ENCODE peak calls at places on chromosomes 4 and X, in ten cellular contexts. L is HL-60; S is GM13976; J is OCI-M1; A is stimulated activated CD4-positive, alpha-beta T cell treated with anti-CD3 and anti-CD28 coated beads, Interleukin-1b, Interleukin-23, amount 100 ng/mL, for 48 hours; N is NCI-H345; R is caudate nucleus; C is activated T-cell treated with anti-CD3 and anti-CD28 coated beads for 24 hours; Z is stimulated activated CD8-positive, alpha-beta memory T cell treated with anti-CD3 and anti-CD28 coated beads, Interleukin-15, amount 100 ng/mL, for 1 hour; I is AG10803. H is an unnamed sample.

GRCh38 chr4:184568770-184569169 is 80.5 kb downstream of the CASP3 start:
- DNase-seq in L (no peak), S (no peak), J (peak; percentile 63), A (no peak), N (no peak), R (no peak), C (no peak), Z (no peak), I (no peak), H (no peak)

GRCh38 chrX:106932960-106933537 is 12.8 kb downstream of the CLDN2 start:
- DNase-seq in L (peak; percentile 4), S (no peak), J (peak; percentile 1), A (no peak), N (no peak), R (no peak), C (no peak), Z (no peak), I (no peak), H (no peak)

GRCh38 chrX:64097891-64098290 is 107.6 kb downstream of the AMER1 start:
- DNase-seq in L (no peak), S (no peak), J (no peak), A (no peak), N (no peak), R (no peak), C (no peak), Z (no peak), I (no peak), H (no peak)

GRCh38 chr4:61375316-61375715 is 175.2 kb downstream of the ADGRL3 start:
- DNase-seq in L (peak; percentile 8), S (no peak), J (no peak), A (no peak), N (no peak), R (no peak), C (no peak), Z (no peak), I (no peak), H (no peak)

GRCh38 chrX:140050906-140051305 is 85.6 kb upstream of the CXorf66 start:
- DNase-seq in L (no peak), S (no peak), J (peak; percentile 0), A (no peak), N (no peak), R (no peak), C (no peak), Z (no peak), I (peak; percentile 5), H (no peak)

GRCh38 chr4:47413515-47413914 is 50.0 kb downstream of the COMMD8 start:
- DNase-seq in L (no peak), S (no peak), J (no peak), A (no peak), N (no peak), R (no peak), C (no peak), Z (no peak), I (no peak), H (no peak)

GRCh38 chrX:72280210-72280882 is 3.3 kb upstream of the RPS4X start:
- DNase-seq in L (no peak), S (no peak), J (peak; percentile 26), A (no peak), N (no peak), R (peak; percentile 3), C (no peak), Z (no peak), I (no peak), H (peak; percentile 2)

GRCh38 chr4:5460106-5460801 is 248.1 kb downstream of the EVC2 start:
- DNase-seq in L (no peak), S (peak; percentile 44), J (peak; percentile 7), A (no peak), N (peak; percentile 11), R (no peak), C (no peak), Z (no peak), I (peak; percentile 21), H (no peak)

GRCh38 chr4:54658321-54659093 is 750 bp downstream of the KIT start:
- DNase-seq in L (peak; percentile 82), S (peak; percentile 54), J (peak; percentile 72), A (peak; percentile 13), N (peak; percentile 49), R (peak; percentile 48), C (no peak), Z (no peak), I (peak; percentile 54), H (peak; percentile 50)

GRCh38 chrX:44343412-44343942 is at the start of gene EFHC2:
- DNase-seq in L (peak; percentile 8), S (peak; percentile 20), J (peak; percentile 58), A (peak; percentile 19), N (peak; percentile 3), R (no peak), C (peak; percentile 15), Z (peak; percentile 34), I (peak; percentile 12), H (no peak)

GRCh38 chr4:17708992-17709759 is 72.2 kb downstream of the FAM184B start:
- DNase-seq in L (no peak), S (no peak), J (no peak), A (no peak), N (no peak), R (no peak), C (no peak), Z (no peak), I (no peak), H (no peak)

GRCh38 chrX:108070891-108071290 is 20.5 kb downstream of the PSMD10 start:
- DNase-seq in L (no peak), S (no peak), J (no peak), A (no peak), N (no peak), R (no peak), C (no peak), Z (no peak), I (peak; percentile 27), H (no peak)

GRCh38 chr4:7073526-7074390 is 5.9 kb upstream of the GRPEL1 start:
- DNase-seq in L (peak; percentile 46), S (peak; percentile 61), J (peak; percentile 70), A (peak; percentile 18), N (peak; percentile 31), R (no peak), C (no peak), Z (no peak), I (peak; percentile 35), H (peak; percentile 11)

GRCh38 chr4:185120631-185120946 is 22.5 kb upstream of the SLC25A4 start:
- DNase-seq in L (no peak), S (no peak), J (no peak), A (no peak), N (no peak), R (no peak), C (no peak), Z (no peak), I (no peak), H (no peak)

GRCh38 chr4:185726931-185727330 is 85.1 kb downstream of the SORBS2 start:
- DNase-seq in L (no peak), S (no peak), J (no peak), A (no peak), N (no peak), R (no peak), C (no peak), Z (no peak), I (peak; percentile 77), H (no peak)

GRCh38 chrX:39875834-39876625 is 221.7 kb downstream of the BCOR start:
- DNase-seq in L (no peak), S (no peak), J (no peak), A (no peak), N (no peak), R (no peak), C (no peak), Z (no peak), I (no peak), H (no peak)

GRCh38 chr4:30716158-30716557 is 4.0 kb upstream of the PCDH7 start:
- DNase-seq in L (no peak), S (peak; percentile 32), J (peak; percentile 75), A (no peak), N (peak; percentile 1), R (no peak), C (no peak), Z (no peak), I (no peak), H (no peak)

GRCh38 chrX:40157228-40158035 is 59.7 kb upstream of the BCOR start:
- DNase-seq in L (no peak), S (no peak), J (peak; percentile 34), A (no peak), N (no peak), R (no peak), C (no peak), Z (no peak), I (no peak), H (no peak)

GRCh38 chrX:15977644-15978043 is 123.0 kb upstream of the AP1S2 start:
- DNase-seq in L (peak; percentile 16), S (no peak), J (peak; percentile 77), A (no peak), N (no peak), R (no peak), C (no peak), Z (no peak), I (no peak), H (no peak)

GRCh38 chrX:127030011-127030738 is 210.6 kb downstream of the PRR32 start:
- DNase-seq in L (no peak), S (no peak), J (no peak), A (no peak), N (no peak), R (no peak), C (no peak), Z (no peak), I (no peak), H (no peak)